ENCODE peak calls at places on chromosomes 2 and 18, in nine cellular contexts. One of them, this sample, is unnamed.

GRCh38 chr2:71071681-71072398 is 3.4 kb downstream of the NAGK start:
- DNase-seq in bronchial epithelial cell: peak
- DNase-seq in brain microvascular endothelial cell: no peak
- DNase-seq in AG09309: no peak
- DNase-seq in neural progenitor cell: no peak
- DNase-seq in right atrium auricular region: no peak
- DNase-seq in K562: no peak
- DNase-seq in OCI-LY7: peak
- DNase-seq in heart right ventricle: peak
- DNase-seq in this sample: peak

GRCh38 chr2:241854342-241855244 is 4.1 kb downstream of the PDCD1 start:
- DNase-seq in heart right ventricle: no peak
- DNase-seq in right atrium auricular region: no peak
- DNase-seq in neural progenitor cell: no peak
- DNase-seq in K562: peak
- DNase-seq in AG09309: no peak
- DNase-seq in bronchial epithelial cell: no peak
- DNase-seq in brain microvascular endothelial cell: no peak
- DNase-seq in OCI-LY7: no peak
- DNase-seq in this sample: no peak

GRCh38 chr2:1633092-1633721 is 111.1 kb downstream of the PXDN start:
- DNase-seq in heart right ventricle: no peak
- DNase-seq in brain microvascular endothelial cell: no peak
- DNase-seq in neural progenitor cell: no peak
- DNase-seq in K562: no peak
- DNase-seq in bronchial epithelial cell: peak
- DNase-seq in OCI-LY7: no peak
- DNase-seq in right atrium auricular region: no peak
- DNase-seq in AG09309: no peak
- DNase-seq in this sample: peak

GRCh38 chr2:219675206-219675605 is 47.8 kb downstream of the SLC4A3 start:
- DNase-seq in K562: no peak
- DNase-seq in heart right ventricle: no peak
- DNase-seq in bronchial epithelial cell: peak
- DNase-seq in OCI-LY7: no peak
- DNase-seq in right atrium auricular region: peak
- DNase-seq in AG09309: no peak
- DNase-seq in neural progenitor cell: no peak
- DNase-seq in brain microvascular endothelial cell: no peak
- DNase-seq in this sample: peak

GRCh38 chr18:31740180-31740579 is 20.5 kb downstream of the SLC25A52 start:
- DNase-seq in heart right ventricle: no peak
- DNase-seq in brain microvascular endothelial cell: no peak
- DNase-seq in K562: no peak
- DNase-seq in neural progenitor cell: no peak
- DNase-seq in right atrium auricular region: no peak
- DNase-seq in bronchial epithelial cell: no peak
- DNase-seq in AG09309: no peak
- DNase-seq in OCI-LY7: peak
- DNase-seq in this sample: no peak

GRCh38 chr2:207505728-207506127 is 24.0 kb upstream of the CREB1 start:
- DNase-seq in brain microvascular endothelial cell: peak
- DNase-seq in right atrium auricular region: no peak
- DNase-seq in OCI-LY7: no peak
- DNase-seq in heart right ventricle: no peak
- DNase-seq in AG09309: peak
- DNase-seq in K562: no peak
- DNase-seq in bronchial epithelial cell: peak
- DNase-seq in neural progenitor cell: no peak
- DNase-seq in this sample: peak

GRCh38 chr2:134360750-134361487 is 107.0 kb downstream of the MGAT5 start:
- DNase-seq in K562: no peak
- DNase-seq in brain microvascular endothelial cell: no peak
- DNase-seq in bronchial epithelial cell: no peak
- DNase-seq in heart right ventricle: peak
- DNase-seq in AG09309: no peak
- DNase-seq in right atrium auricular region: no peak
- DNase-seq in neural progenitor cell: no peak
- DNase-seq in OCI-LY7: no peak
- DNase-seq in this sample: no peak

GRCh38 chr2:112474844-112475486 is 7.0 kb upstream of the TTL start:
- DNase-seq in heart right ventricle: no peak
- DNase-seq in neural progenitor cell: no peak
- DNase-seq in bronchial epithelial cell: no peak
- DNase-seq in right atrium auricular region: peak
- DNase-seq in K562: no peak
- DNase-seq in AG09309: no peak
- DNase-seq in OCI-LY7: no peak
- DNase-seq in brain microvascular endothelial cell: peak
- DNase-seq in this sample: no peak

GRCh38 chr2:101873543-101873942 is 118.2 kb upstream of the IL1R2 start:
- DNase-seq in heart right ventricle: no peak
- DNase-seq in AG09309: no peak
- DNase-seq in neural progenitor cell: no peak
- DNase-seq in K562: no peak
- DNase-seq in brain microvascular endothelial cell: no peak
- DNase-seq in right atrium auricular region: no peak
- DNase-seq in OCI-LY7: peak
- DNase-seq in bronchial epithelial cell: no peak
- DNase-seq in this sample: no peak

GRCh38 chr2:76296400-76296799 is 585.7 kb upstream of the GCFC2 start:
- DNase-seq in neural progenitor cell: no peak
- DNase-seq in OCI-LY7: no peak
- DNase-seq in AG09309: no peak
- DNase-seq in right atrium auricular region: no peak
- DNase-seq in bronchial epithelial cell: no peak
- DNase-seq in K562: no peak
- DNase-seq in brain microvascular endothelial cell: no peak
- DNase-seq in heart right ventricle: no peak
- DNase-seq in this sample: no peak

GRCh38 chr2:240598311-240598911 is 11.9 kb downstream of the CAPN10 start:
- DNase-seq in AG09309: no peak
- DNase-seq in right atrium auricular region: no peak
- DNase-seq in brain microvascular endothelial cell: no peak
- DNase-seq in K562: no peak
- DNase-seq in OCI-LY7: no peak
- DNase-seq in bronchial epithelial cell: no peak
- DNase-seq in neural progenitor cell: no peak
- DNase-seq in heart right ventricle: no peak
- DNase-seq in this sample: no peak

GRCh38 chr2:241425368-241425767 is 69.3 kb downstream of the FARP2 start:
- DNase-seq in OCI-LY7: no peak
- DNase-seq in right atrium auricular region: no peak
- DNase-seq in heart right ventricle: no peak
- DNase-seq in K562: no peak
- DNase-seq in brain microvascular endothelial cell: no peak
- DNase-seq in AG09309: no peak
- DNase-seq in bronchial epithelial cell: no peak
- DNase-seq in neural progenitor cell: no peak
- DNase-seq in this sample: no peak

GRCh38 chr2:144452169-144453038 is 67.5 kb downstream of the ZEB2 start:
- DNase-seq in heart right ventricle: no peak
- DNase-seq in bronchial epithelial cell: no peak
- DNase-seq in brain microvascular endothelial cell: peak
- DNase-seq in neural progenitor cell: peak
- DNase-seq in AG09309: no peak
- DNase-seq in OCI-LY7: no peak
- DNase-seq in right atrium auricular region: no peak
- DNase-seq in K562: peak
- DNase-seq in this sample: peak

GRCh38 chr2:144453039-144453336 is 66.9 kb downstream of the ZEB2 start:
- DNase-seq in neural progenitor cell: no peak
- DNase-seq in heart right ventricle: no peak
- DNase-seq in AG09309: no peak
- DNase-seq in right atrium auricular region: no peak
- DNase-seq in OCI-LY7: no peak
- DNase-seq in bronchial epithelial cell: no peak
- DNase-seq in K562: no peak
- DNase-seq in brain microvascular endothelial cell: peak
- DNase-seq in this sample: no peak

GRCh38 chr2:144451443-144451842 is 68.5 kb downstream of the ZEB2 start:
- DNase-seq in brain microvascular endothelial cell: no peak
- DNase-seq in right atrium auricular region: no peak
- DNase-seq in AG09309: no peak
- DNase-seq in bronchial epithelial cell: no peak
- DNase-seq in heart right ventricle: no peak
- DNase-seq in K562: no peak
- DNase-seq in OCI-LY7: no peak
- DNase-seq in neural progenitor cell: no peak
- DNase-seq in this sample: no peak

GRCh38 chr2:144454466-144455287 is 65.2 kb downstream of the ZEB2 start:
- DNase-seq in bronchial epithelial cell: no peak
- DNase-seq in OCI-LY7: no peak
- DNase-seq in AG09309: no peak
- DNase-seq in neural progenitor cell: no peak
- DNase-seq in right atrium auricular region: no peak
- DNase-seq in K562: no peak
- DNase-seq in heart right ventricle: no peak
- DNase-seq in brain microvascular endothelial cell: no peak
- DNase-seq in this sample: no peak

DNA sequence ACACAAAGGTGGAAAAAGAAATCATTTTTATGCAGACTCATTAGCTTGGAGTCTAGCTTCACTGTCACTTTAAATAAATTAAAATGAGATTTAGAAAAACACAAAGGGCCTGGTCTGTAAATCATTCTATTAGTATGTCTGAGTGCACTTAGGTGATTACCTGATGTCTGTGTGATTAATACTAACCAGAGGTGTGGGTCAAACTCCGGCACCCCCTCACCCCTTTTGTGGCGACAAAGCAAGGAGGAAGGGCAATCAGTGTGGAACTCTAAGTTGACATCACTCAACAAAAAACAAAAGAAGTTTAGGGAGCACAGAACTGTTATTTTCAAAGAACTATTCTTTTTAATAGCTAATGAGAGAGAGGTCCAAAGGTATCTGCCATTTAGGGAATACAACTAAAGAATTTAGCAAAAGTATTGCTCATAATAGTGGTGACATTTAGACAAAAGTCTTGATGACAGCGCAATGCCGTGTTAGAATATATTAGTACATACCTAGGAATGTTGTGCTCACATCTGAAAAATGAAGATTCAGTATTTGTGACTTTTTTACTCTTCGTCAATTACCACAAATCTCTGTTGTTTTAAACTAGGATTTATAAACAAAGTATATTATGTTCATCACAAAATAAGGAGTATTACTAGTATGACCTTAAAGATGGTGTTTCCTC is 66.3 kb downstream of the ZEB2 start:
- DNase-seq in K562: no peak
- DNase-seq in bronchial epithelial cell: no peak
- DNase-seq in OCI-LY7: no peak
- DNase-seq in brain microvascular endothelial cell: no peak
- DNase-seq in neural progenitor cell: no peak
- DNase-seq in heart right ventricle: no peak
- DNase-seq in AG09309: no peak
- DNase-seq in right atrium auricular region: no peak
- DNase-seq in this sample: no peak
- H3K4me3 ChIP-seq in K562: no peak
- H3K4me3 ChIP-seq in bronchial epithelial cell: no peak
- H3K4me3 ChIP-seq in OCI-LY7: no peak
- H3K4me3 ChIP-seq in brain microvascular endothelial cell: no peak
- H3K4me3 ChIP-seq in neural progenitor cell: no peak
- H3K4me3 ChIP-seq in heart right ventricle: no peak
- H3K4me3 ChIP-seq in AG09309: no peak
- H3K4me3 ChIP-seq in right atrium auricular region: no peak
- H3K4me3 ChIP-seq in this sample: no peak

DNA sequence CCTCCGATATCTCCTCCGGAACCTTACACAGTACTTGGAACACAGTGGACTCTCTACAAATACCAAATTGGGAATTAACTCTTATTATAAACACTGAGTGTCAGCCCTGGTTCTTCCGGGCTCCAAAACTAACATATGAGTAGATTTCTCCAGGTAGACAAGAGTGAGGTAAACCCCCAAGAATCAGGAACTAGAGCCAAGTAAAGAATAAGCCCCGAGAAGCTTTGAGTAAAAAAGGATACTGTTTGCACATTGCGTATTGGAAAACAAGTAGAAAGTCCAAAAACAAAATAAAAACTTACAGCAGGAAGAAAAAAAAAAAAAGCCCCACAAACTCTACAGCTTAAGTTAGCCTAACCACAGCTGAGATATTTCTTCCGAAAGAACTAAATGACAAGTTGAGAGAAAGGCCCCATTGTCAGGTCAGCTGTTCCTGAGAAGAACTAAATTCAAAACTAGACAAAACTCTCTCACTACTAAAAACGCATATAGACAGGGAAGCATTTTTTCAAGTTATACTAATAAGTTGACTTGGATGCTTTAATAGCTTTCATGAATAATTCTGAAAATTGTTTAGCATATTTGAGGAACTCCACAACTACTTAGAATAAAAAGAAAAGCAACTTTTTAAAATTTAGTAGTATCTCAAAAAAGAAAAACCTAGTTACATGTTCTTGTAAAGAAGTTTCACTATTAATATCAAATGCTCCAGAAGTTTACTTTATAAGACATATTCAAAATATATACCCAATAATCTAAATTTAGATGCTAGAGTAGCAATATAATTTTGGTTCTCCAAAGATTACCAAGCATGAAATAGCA is 4.3 kb upstream of the HAAO start:
- DNase-seq in OCI-LY7: no peak
- DNase-seq in K562: no peak
- DNase-seq in brain microvascular endothelial cell: no peak
- DNase-seq in heart right ventricle: no peak
- DNase-seq in AG09309: no peak
- DNase-seq in right atrium auricular region: no peak
- DNase-seq in neural progenitor cell: no peak
- DNase-seq in bronchial epithelial cell: peak
- DNase-seq in this sample: no peak
- TF ChIP-seq CTCF in OCI-LY7: no peak
- TF ChIP-seq CTCF in K562: no peak
- TF ChIP-seq CTCF in brain microvascular endothelial cell: no peak
- TF ChIP-seq CTCF in heart right ventricle: no peak
- TF ChIP-seq CTCF in AG09309: no peak
- TF ChIP-seq CTCF in right atrium auricular region: no peak
- TF ChIP-seq CTCF in neural progenitor cell: no peak
- TF ChIP-seq CTCF in bronchial epithelial cell: no peak
- TF ChIP-seq CTCF in this sample: no peak

GRCh38 chr2:233105930-233106329 is 45.8 kb downstream of the INPP5D start:
- DNase-seq in OCI-LY7: no peak
- DNase-seq in bronchial epithelial cell: no peak
- DNase-seq in right atrium auricular region: no peak
- DNase-seq in K562: no peak
- DNase-seq in AG09309: no peak
- DNase-seq in brain microvascular endothelial cell: no peak
- DNase-seq in heart right ventricle: no peak
- DNase-seq in neural progenitor cell: no peak
- DNase-seq in this sample: no peak
- H3K4me3 ChIP-seq in OCI-LY7: no peak
- H3K4me3 ChIP-seq in bronchial epithelial cell: no peak
- H3K4me3 ChIP-seq in right atrium auricular region: no peak
- H3K4me3 ChIP-seq in K562: no peak
- H3K4me3 ChIP-seq in AG09309: no peak
- H3K4me3 ChIP-seq in brain microvascular endothelial cell: no peak
- H3K4me3 ChIP-seq in heart right ventricle: no peak
- H3K4me3 ChIP-seq in neural progenitor cell: no peak
- H3K4me3 ChIP-seq in this sample: no peak

DNA sequence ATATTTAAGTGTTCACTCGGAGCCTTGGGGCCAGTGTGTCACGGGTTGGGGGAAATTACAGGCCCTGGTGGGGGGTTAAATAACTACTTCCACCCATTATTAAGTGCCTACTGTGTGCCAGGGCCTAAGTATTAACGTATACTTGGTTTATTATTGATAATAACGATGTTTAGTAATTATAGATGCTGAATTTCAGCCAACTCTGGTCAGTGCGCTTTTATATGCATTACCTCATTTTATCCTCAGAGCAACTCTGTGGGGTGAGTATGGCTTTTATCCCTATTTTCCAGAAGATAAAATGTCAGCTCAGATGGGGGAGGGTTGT is 848 bp upstream of the RAB11FIP5 start:
- DNase-seq in brain microvascular endothelial cell: no peak
- DNase-seq in AG09309: no peak
- DNase-seq in K562: no peak
- DNase-seq in heart right ventricle: no peak
- DNase-seq in neural progenitor cell: no peak
- DNase-seq in OCI-LY7: no peak
- DNase-seq in right atrium auricular region: no peak
- DNase-seq in bronchial epithelial cell: no peak
- DNase-seq in this sample: no peak
- TF ChIP-seq CTCF in brain microvascular endothelial cell: peak
- TF ChIP-seq CTCF in AG09309: no peak
- TF ChIP-seq CTCF in K562: no peak
- TF ChIP-seq CTCF in heart right ventricle: no peak
- TF ChIP-seq CTCF in neural progenitor cell: no peak
- TF ChIP-seq CTCF in OCI-LY7: no peak
- TF ChIP-seq CTCF in right atrium auricular region: no peak
- TF ChIP-seq CTCF in bronchial epithelial cell: no peak
- TF ChIP-seq CTCF in this sample: no peak

This sample was measured in epithelial cell of esophagus.